ENCODE peak calls at places on chromosomes 12 and 14, in six cellular contexts. S is SK-N-SH, W is endothelial cell of umbilical vein, U is HCT116, B is WTC11, J is NB4. Y is an unnamed sample.

GRCh38 chr12:40310201-40310600 is 85.4 kb downstream of the LRRK2 start:
- DNase-seq in S (no peak), W (no peak), U (no peak), B (no peak), J (no peak), Y (no peak)

GRCh38 chr12:130462558-130462924 is 124.9 kb downstream of the PIWIL1 start:
- DNase-seq in S (no peak), W (no peak), U (no peak), B (no peak), J (no peak), Y (no peak)

GRCh38 chr14:72513994-72514659 is 379.8 kb downstream of the DPF3 start:
- DNase-seq in S (peak), W (peak), U (peak), B (no peak), J (peak), Y (no peak)

GRCh38 chr14:76421662-76422061 is 45.7 kb downstream of the ESRRB start:
- DNase-seq in S (peak), W (no peak), U (no peak), B (peak), J (no peak), Y (no peak)

GRCh38 chr12:25653487-25654175 is 100.5 kb upstream of the LMNTD1 start:
- DNase-seq in S (peak), W (peak), U (no peak), B (no peak), J (peak), Y (no peak)

GRCh38 chr12:47754881-47755280 is 3.8 kb downstream of the RAPGEF3 start:
- DNase-seq in S (no peak), W (no peak), U (no peak), B (no peak), J (peak), Y (no peak)

GRCh38 chr14:103108749-103109207 is 14.3 kb downstream of the EXOC3L4 start:
- DNase-seq in S (no peak), W (no peak), U (no peak), B (no peak), J (peak), Y (no peak)

GRCh38 chr12:132046561-132046960 is 96.8 kb downstream of the EP400 start:
- DNase-seq in S (peak), W (peak), U (no peak), B (no peak), J (no peak), Y (no peak)

GRCh38 chr14:96614528-96614927 is 112.3 kb downstream of the PAPOLA start:
- DNase-seq in S (peak), W (no peak), U (no peak), B (no peak), J (no peak), Y (no peak)

GRCh38 chr12:92538970-92539749 is 163.6 kb upstream of the PLEKHG7 start:
- DNase-seq in S (no peak), W (peak), U (peak), B (no peak), J (peak), Y (no peak)

GRCh38 chr14:105582639-105583038 is 56.3 kb downstream of the TMEM121 start:
- DNase-seq in S (no peak), W (peak), U (no peak), B (no peak), J (no peak), Y (no peak)

GRCh38 chr12:63862187-63863107 is 17.9 kb downstream of the SRGAP1 start:
- DNase-seq in S (no peak), W (peak), U (peak), B (no peak), J (no peak), Y (no peak)

GRCh38 chr12:19971881-19972280 is 396.5 kb upstream of the PDE3A start:
- DNase-seq in S (no peak), W (no peak), U (no peak), B (no peak), J (no peak), Y (no peak)

GRCh38 chr12:55906056-55906455 is 21.6 kb downstream of the PYM1 start:
- DNase-seq in S (no peak), W (peak), U (no peak), B (no peak), J (no peak), Y (no peak)

GRCh38 chr14:26008290-26008689 is 589.5 kb downstream of the NOVA1 start:
- DNase-seq in S (peak), W (peak), U (no peak), B (peak), J (peak), Y (peak)

GRCh38 chr12:92505373-92506340 is 197.1 kb upstream of the PLEKHG7 start:
- DNase-seq in S (peak), W (peak), U (no peak), B (no peak), J (peak), Y (no peak)

GRCh38 chr12:94941440-94941862 is 62.0 kb downstream of the NDUFA12 start:
- DNase-seq in S (peak), W (peak), U (no peak), B (no peak), J (no peak), Y (no peak)

GRCh38 chr12:23525450-23526072 is 423.9 kb downstream of the SOX5 start:
- DNase-seq in S (no peak), W (no peak), U (no peak), B (no peak), J (no peak), Y (no peak)

GRCh38 chr14:73025544-73025943 is 1.4 kb downstream of the ZFYVE1 start:
- DNase-seq in S (no peak), W (no peak), U (no peak), B (no peak), J (no peak), Y (no peak)

GRCh38 chr14:31010935-31011334 is 14.5 kb upstream of the AP4S1 start:
- DNase-seq in S (no peak), W (no peak), U (no peak), B (no peak), J (no peak), Y (no peak)

GRCh38 chr12:52070243-52070925 is 606 bp downstream of the ATG101 start:
- DNase-seq in S (no peak), W (no peak), U (no peak), B (no peak), J (no peak), Y (no peak)

GRCh38 chr14:48086516-48086915 is 411.1 kb upstream of the MDGA2 start:
- DNase-seq in S (no peak), W (no peak), U (no peak), B (no peak), J (peak), Y (no peak)

GRCh38 chr14:86799244-86799647 is 1193.7 kb downstream of the GALC start:
- DNase-seq in S (no peak), W (no peak), U (no peak), B (no peak), J (peak), Y (no peak)

DNA sequence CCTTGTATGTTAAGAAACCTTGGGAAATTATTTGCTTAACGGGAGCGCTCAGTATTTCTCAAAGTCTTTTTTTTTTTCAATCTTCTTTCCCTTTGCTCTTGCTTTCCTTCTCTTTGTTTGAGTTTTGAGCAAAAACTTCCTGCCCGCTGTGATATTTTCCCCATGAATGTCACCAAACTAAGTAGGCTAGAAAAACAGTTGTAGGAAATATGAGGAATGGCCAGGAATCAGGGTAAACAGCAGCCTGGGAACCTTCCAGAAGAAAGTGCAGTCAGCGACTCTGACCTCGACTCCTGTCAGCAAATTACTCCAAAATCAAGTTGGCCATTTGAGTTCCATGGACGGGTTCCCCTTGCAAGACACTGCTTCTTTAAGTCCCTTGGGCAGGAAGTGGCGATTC is 11.6 kb upstream of the RFLNA start:
- DNase-seq in S (no peak), W (peak), U (no peak), B (no peak), J (no peak), Y (no peak)
- TF ChIP-seq MAX in S (no peak), W (no peak), U (no peak), B (no peak), J (no peak), Y (no peak)

GRCh38 chr12:84877340-84877739 is 35.3 kb downstream of the SLC6A15 start:
- DNase-seq in S (no peak), W (no peak), U (no peak), B (no peak), J (no peak), Y (no peak)

GRCh38 chr12:84874825-84875139 is 37.8 kb downstream of the SLC6A15 start:
- DNase-seq in S (no peak), W (no peak), U (no peak), B (no peak), J (no peak), Y (no peak)

GRCh38 chr12:84874125-84874824 is 38.3 kb downstream of the SLC6A15 start:
- DNase-seq in S (peak), W (peak), U (peak), B (no peak), J (peak), Y (no peak)

GRCh38 chr12:84875241-84875640 is 37.4 kb downstream of the SLC6A15 start:
- DNase-seq in S (no peak), W (no peak), U (no peak), B (no peak), J (no peak), Y (no peak)
- TF ChIP-seq MAX in S (no peak), W (no peak), U (no peak), B (no peak), J (no peak), Y (no peak)

GRCh38 chr12:124281309-124281708 is 13.6 kb upstream of the RFLNA start:
- DNase-seq in S (no peak), W (no peak), U (no peak), B (no peak), J (no peak), Y (no peak)
- TF ChIP-seq MAX in S (no peak), W (no peak), U (no peak), B (no peak), J (no peak), Y (no peak)

DNA sequence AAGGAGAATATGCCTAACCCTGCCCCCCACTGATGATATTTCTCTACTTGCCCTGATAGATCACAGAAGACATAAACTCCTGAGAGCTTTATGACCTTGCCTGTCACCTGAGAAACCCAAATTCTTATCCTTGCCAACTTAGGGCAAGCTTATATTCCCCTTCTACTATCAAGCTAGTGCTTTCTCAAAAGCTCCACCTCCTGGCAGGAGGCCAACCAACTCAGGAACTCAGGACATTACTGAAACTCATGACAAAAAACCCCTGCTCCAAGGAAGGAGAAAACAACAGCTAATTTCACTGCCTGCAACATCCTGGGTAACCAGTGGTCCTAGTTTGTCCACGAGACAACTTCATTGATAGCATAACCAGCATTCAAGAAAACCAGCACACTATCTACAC is 60.9 kb upstream of the FSCB start:
- DNase-seq in S (no peak), W (no peak), U (no peak), B (no peak), J (no peak), Y (no peak)
- TF ChIP-seq MAX in S (no peak), W (no peak), U (no peak), B (no peak), J (no peak), Y (no peak)

GRCh38 chr12:76591461-76591860 is 31.9 kb upstream of the OSBPL8 start:
- DNase-seq in S (no peak), W (no peak), U (no peak), B (no peak), J (no peak), Y (no peak)
- TF ChIP-seq MAX in S (no peak), W (no peak), U (no peak), B (no peak), J (no peak), Y (no peak)

Y was measured in H1.